ENCODE peak calls at places on chromosome 17, in five cellular contexts. V is stomach, C is HCT116, D is heart right ventricle, E is IMR-90. G is an unnamed sample.

GRCh38 chr17:54935487-54935886 is 33.0 kb downstream of the COX11 start:
- DNase-seq in C (no peak), D (no peak), E (no peak), V (no peak), G (no peak)

GRCh38 chr17:410674-411401 is 58.2 kb upstream of the RPH3AL start:
- DNase-seq in D (no peak), E (peak), C (no peak), V (no peak), G (peak)

GRCh38 chr17:64343833-64344637 is 46.6 kb downstream of the PECAM1 start:
- DNase-seq in D (peak), V (peak), E (peak), C (no peak), G (peak)

GRCh38 chr17:58378895-58379824 is 27.2 kb upstream of the SUPT4H1 start:
- DNase-seq in C (no peak), V (no peak), D (no peak), E (no peak), G (no peak)

GRCh38 chr17:45387739-45388138 is 44.9 kb downstream of the ARHGAP27 start:
- DNase-seq in C (no peak), V (no peak), D (no peak), E (no peak), G (no peak)

GRCh38 chr17:19338031-19338990 is 24.2 kb downstream of the B9D1 start:
- DNase-seq in C (no peak), D (peak), E (peak), V (peak), G (peak)

GRCh38 chr17:42131971-42132370 is 9.4 kb downstream of the HSPB9 start:
- DNase-seq in C (no peak), V (no peak), D (no peak), E (peak), G (peak)

GRCh38 chr17:7835818-7836595 is 2.0 kb downstream of the KDM6B start:
- DNase-seq in C (no peak), V (peak), E (peak), D (peak), G (peak)

GRCh38 chr17:32483451-32484019 is 3.3 kb upstream of the CDK5R1 start:
- DNase-seq in E (peak), C (no peak), D (peak), V (peak), G (peak)

GRCh38 chr17:48522031-48522593 is 8.7 kb downstream of the HOXB1 start:
- DNase-seq in D (no peak), C (no peak), E (peak), V (no peak), G (no peak)

GRCh38 chr17:74031314-74032080 is 172.0 kb upstream of the RPL38 start:
- DNase-seq in D (no peak), C (no peak), E (no peak), V (no peak), G (no peak)

GRCh38 chr17:82848022-82848592 is 8.3 kb upstream of the ZNF750 start:
- DNase-seq in D (no peak), E (peak), V (peak), C (no peak), G (peak)

GRCh38 chr17:43581581-43581980 is 35.4 kb upstream of the ETV4 start:
- DNase-seq in C (no peak), V (no peak), E (no peak), D (no peak), G (no peak)

GRCh38 chr17:5352681-5353289 is 66.7 kb downstream of the NUP88 start:
- DNase-seq in D (no peak), C (no peak), E (no peak), V (no peak), G (no peak)

GRCh38 chr17:7307686-7308624 is 527 bp downstream of the EIF5A start:
- DNase-seq in C (no peak), V (peak), D (no peak), E (peak), G (peak)

GRCh38 chr17:17154981-17155380 is 51.2 kb downstream of the PLD6 start:
- DNase-seq in E (no peak), D (no peak), C (no peak), V (no peak), G (no peak)

GRCh38 chr17:80663783-80664206 is 119.2 kb downstream of the RPTOR start:
- DNase-seq in D (no peak), C (no peak), V (no peak), E (peak), G (peak)

GRCh38 chr17:77465358-77466041 is 324.7 kb downstream of the SEC14L1 start:
- DNase-seq in D (peak), V (peak), C (no peak), E (peak), G (peak)

GRCh38 chr17:34474706-34475105 is 104.7 kb upstream of the TMEM132E start:
- DNase-seq in V (no peak), E (no peak), D (no peak), C (no peak), G (no peak)

GRCh38 chr17:56185905-56186783 is 32.9 kb downstream of the ANKFN1 start:
- DNase-seq in D (no peak), V (no peak), C (no peak), E (peak), G (peak)

GRCh38 chr17:5667871-5668270 is 83.6 kb upstream of the NLRP1 start:
- DNase-seq in V (no peak), C (peak), D (no peak), E (no peak), G (no peak)

GRCh38 chr17:41448506-41448905 is 7.7 kb upstream of the KRT38 start:
- DNase-seq in C (no peak), D (no peak), E (no peak), V (no peak), G (no peak)

GRCh38 chr17:81223758-81224122 is 975 bp upstream of the CEP131 start:
- DNase-seq in V (no peak), E (no peak), D (no peak), C (no peak), G (no peak)

GRCh38 chr17:58531661-58532554 is 17.5 kb upstream of the MTMR4 start:
- DNase-seq in D (peak), E (peak), V (peak), C (no peak), G (peak)

GRCh38 chr17:8345052-8345690 is 5.5 kb downstream of the ODF4 start:
- DNase-seq in V (no peak), D (no peak), C (no peak), E (no peak), G (no peak)

GRCh38 chr17:72580321-72581127 is 459.7 kb downstream of the SOX9 start:
- DNase-seq in E (no peak), V (peak), D (no peak), C (no peak), G (no peak)

GRCh38 chr17:77666480-77666879 is 292.0 kb upstream of the TNRC6C start:
- DNase-seq in E (no peak), V (no peak), C (no peak), D (no peak), G (no peak)

GRCh38 chr17:82876149-82876548 is 36.3 kb upstream of the ZNF750 start:
- DNase-seq in C (no peak), D (no peak), V (no peak), E (peak), G (peak)

GRCh38 chr17:77542551-77543490 is 402.1 kb downstream of the SEC14L1 start:
- DNase-seq in E (peak), V (peak), C (peak), D (peak), G (peak)

GRCh38 chr17:82414548-82415281 is 3.4 kb upstream of the HEXD start:
- DNase-seq in D (peak), E (peak), V (peak), C (peak), G (peak)

GRCh38 chr17:57955183-57955952 is at the start of gene CUEDC1:
- DNase-seq in E (peak), V (peak), D (peak), C (no peak), G (peak)

GRCh38 chr17:81330884-81331245 is 35.8 kb upstream of the SLC38A10 start:
- DNase-seq in E (no peak), D (no peak), C (no peak), V (no peak), G (no peak)

GRCh38 chr17:42778570-42778969 is 1.8 kb upstream of the WNK4 start:
- DNase-seq in D (no peak), E (no peak), V (no peak), C (no peak), G (no peak)

GRCh38 chr17:71427801-71428200 is 693.0 kb upstream of the SOX9 start:
- DNase-seq in V (no peak), C (no peak), E (no peak), D (no peak), G (no peak)

GRCh38 chr17:66445229-66445628 is 142.8 kb downstream of the PRKCA start:
- DNase-seq in C (no peak), D (no peak), E (no peak), V (no peak), G (peak)

GRCh38 chr17:66444001-66444400 is 141.6 kb downstream of the PRKCA start:
- DNase-seq in V (no peak), D (no peak), E (no peak), C (no peak), G (no peak)

GRCh38 chr17:66441012-66441703 is 138.7 kb downstream of the PRKCA start:
- DNase-seq in D (no peak), C (no peak), E (no peak), V (no peak), G (no peak)

GRCh38 chr17:66446419-66446818 is 144.0 kb downstream of the PRKCA start:
- DNase-seq in V (no peak), D (no peak), C (no peak), E (no peak), G (no peak)

DNA sequence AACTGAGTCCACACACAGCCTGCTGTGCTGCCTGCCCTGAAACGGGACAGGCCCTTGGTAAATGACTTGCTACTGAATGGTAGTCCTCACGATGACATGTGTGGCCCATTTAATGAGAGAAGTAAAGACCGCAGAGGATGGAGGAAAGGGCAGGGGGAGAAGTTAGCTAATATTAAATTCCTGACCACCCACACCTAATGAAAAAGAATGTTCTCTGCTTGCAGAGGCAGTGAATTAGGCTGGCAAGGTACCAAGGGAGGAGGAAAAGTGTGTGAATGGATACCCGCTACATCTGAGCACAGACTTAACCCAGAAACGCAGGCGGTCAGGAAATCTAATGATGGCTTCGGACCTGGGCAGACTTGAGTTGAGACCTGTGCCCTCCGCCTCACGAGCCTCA is 141.2 kb downstream of the PRKCA start:
- DNase-seq in E (no peak), V (no peak), C (no peak), D (no peak), G (no peak)
- H3K4me3 ChIP-seq in E (no peak), V (no peak), C (no peak), D (no peak), G (no peak)

GRCh38 chr17:50613596-50613995 is 21.1 kb upstream of the ABCC3 start:
- DNase-seq in V (no peak), E (no peak), C (no peak), D (no peak), G (no peak)
- TF ChIP-seq CTCF in V (no peak), E (no peak), C (no peak), D (peak), G (no peak)

DNA sequence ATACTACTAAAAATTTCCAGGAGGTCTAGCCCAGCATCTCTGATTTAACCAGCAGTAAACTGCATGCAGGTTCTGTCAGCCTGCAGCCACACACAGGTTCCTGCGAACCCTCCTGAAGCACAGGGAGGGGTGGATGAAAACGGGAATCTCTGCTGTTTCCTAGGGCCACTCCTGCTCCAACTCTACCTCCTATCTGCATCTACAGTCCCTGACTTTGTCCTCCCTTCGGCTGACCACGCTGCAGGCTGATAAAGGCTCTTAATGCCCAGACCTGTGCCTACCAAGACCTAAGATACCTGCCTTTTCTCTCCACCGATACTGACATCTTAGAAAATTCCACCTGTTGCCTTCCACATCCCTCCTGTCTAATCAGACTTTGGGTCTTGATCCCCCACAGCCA is 50.2 kb downstream of the CYTH1 start:
- DNase-seq in E (no peak), V (no peak), C (no peak), D (no peak), G (no peak)
- H3K4me3 ChIP-seq in E (no peak), V (no peak), C (no peak), D (no peak), G (no peak)

GRCh38 chr17:28911411-28912045 is 8.6 kb upstream of the DHRS13 start:
- DNase-seq in V (no peak), E (no peak), C (no peak), D (no peak), G (no peak)

GRCh38 chr17:28912938-28913333 is 10.1 kb upstream of the DHRS13 start:
- DNase-seq in C (no peak), E (no peak), D (no peak), V (no peak), G (no peak)

GRCh38 chr17:28910534-28910933 is 7.7 kb upstream of the DHRS13 start:
- DNase-seq in C (no peak), E (no peak), V (no peak), D (no peak), G (no peak)

GRCh38 chr17:28908640-28909098 is 5.8 kb upstream of the DHRS13 start:
- DNase-seq in V (no peak), D (peak), E (peak), C (no peak), G (peak)

DNA sequence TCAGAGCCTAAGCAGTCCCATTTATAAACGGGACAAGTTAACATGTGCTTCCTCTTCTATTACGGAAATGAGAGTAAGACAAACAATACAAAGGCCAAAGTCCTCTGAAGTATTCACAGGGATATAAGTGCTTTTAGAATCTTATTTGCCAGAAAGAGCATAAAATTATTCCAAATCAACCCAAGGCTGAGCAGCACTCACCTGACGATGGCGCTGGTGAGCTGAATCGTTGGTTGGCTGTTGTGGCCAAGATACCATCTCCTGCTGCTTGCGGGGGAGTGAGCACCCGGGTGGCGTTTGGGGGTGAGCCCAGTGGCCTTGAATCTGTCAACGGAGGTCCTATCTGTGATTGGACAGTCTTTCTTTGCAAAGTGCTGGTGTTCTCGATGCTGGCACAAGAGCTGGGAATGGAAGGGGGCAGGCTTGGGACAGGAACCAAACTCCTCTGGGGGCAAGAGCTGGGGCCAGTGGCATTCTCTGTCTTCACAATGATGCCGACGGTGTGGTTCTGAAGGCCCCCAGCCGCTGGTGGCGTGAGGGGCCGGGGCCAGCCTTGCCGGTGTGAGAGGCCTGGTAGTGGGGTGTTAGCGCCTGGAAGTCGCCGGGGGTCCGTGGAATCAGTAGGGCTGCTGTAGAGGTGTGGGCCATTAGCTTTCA is 9.5 kb upstream of the DHRS13 start:
- DNase-seq in V (no peak), C (no peak), E (no peak), D (no peak), G (no peak)
- TF ChIP-seq CTCF in V (no peak), C (no peak), E (peak), D (peak), G (peak)

GRCh38 chr17:37410357-37410756 is 3.7 kb downstream of the TADA2A start:
- DNase-seq in V (no peak), D (no peak), E (peak), C (no peak), G (no peak)
- H3K4me3 ChIP-seq in V (no peak), D (no peak), E (no peak), C (no peak), G (no peak)

GRCh38 chr17:10089221-10089799 is 109.1 kb downstream of the GAS7 start:
- DNase-seq in D (no peak), V (no peak), C (no peak), E (peak), G (no peak)

GRCh38 chr17:10092595-10092994 is 105.8 kb downstream of the GAS7 start:
- DNase-seq in V (no peak), D (no peak), E (no peak), C (no peak), G (no peak)

GRCh38 chr17:10088444-10088843 is 110.0 kb downstream of the GAS7 start:
- DNase-seq in D (no peak), E (no peak), C (no peak), V (no peak), G (no peak)

GRCh38 chr17:10087333-10087732 is 111.1 kb downstream of the GAS7 start:
- DNase-seq in E (no peak), D (no peak), V (no peak), C (no peak), G (no peak)

GRCh38 chr17:10091051-10091450 is 107.4 kb downstream of the GAS7 start:
- DNase-seq in C (no peak), D (no peak), E (no peak), V (no peak), G (peak)
- TF ChIP-seq CTCF in C (no peak), D (no peak), E (no peak), V (no peak), G (no peak)

DNA sequence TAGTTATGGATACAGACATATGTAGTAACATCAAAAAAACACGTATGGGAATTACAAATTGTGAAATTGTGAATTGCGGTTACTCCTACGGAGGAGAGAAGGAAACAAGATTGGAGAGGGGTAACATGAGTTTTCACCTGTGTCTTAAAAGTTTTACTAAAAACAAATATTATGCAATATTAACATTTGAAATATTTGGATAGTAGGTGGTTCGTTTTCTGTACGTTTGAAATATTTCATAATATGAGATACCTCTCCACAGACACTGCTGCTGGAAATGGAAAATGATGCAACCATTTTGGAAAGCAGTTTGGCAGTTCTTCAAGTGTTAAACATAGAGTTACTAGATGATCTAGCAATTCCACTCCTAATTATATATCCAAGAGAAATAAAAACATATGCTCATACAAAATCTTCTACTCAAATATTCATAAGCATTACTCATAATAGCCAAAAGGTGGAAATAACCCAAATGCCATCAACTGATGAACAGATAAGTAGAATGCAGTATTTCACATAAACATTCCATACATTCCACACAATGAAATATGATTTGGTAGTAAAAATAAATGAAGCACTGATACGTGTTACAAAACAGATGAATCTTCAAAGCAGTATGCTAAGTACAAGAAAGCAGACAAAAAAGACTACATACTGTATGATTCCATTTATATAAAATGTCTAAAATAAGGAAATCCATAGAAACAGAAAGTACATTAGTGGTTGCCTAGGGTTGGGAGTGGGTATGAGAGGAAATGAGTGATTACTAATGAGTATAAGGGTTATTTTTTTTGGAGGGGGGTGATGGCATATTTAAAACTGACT is 40.8 kb upstream of the ABCA10 start:
- DNase-seq in V (no peak), E (peak), D (peak), C (no peak), G (peak)
- H3K4me3 ChIP-seq in V (no peak), E (no peak), D (no peak), C (no peak), G (no peak)

GRCh38 chr17:40301315-40301714 is 7.7 kb upstream of the RARA start:
- DNase-seq in C (no peak), D (no peak), V (peak), E (no peak), G (no peak)
- TF ChIP-seq CTCF in C (peak), D (peak), V (peak), E (peak), G (no peak)

DNA sequence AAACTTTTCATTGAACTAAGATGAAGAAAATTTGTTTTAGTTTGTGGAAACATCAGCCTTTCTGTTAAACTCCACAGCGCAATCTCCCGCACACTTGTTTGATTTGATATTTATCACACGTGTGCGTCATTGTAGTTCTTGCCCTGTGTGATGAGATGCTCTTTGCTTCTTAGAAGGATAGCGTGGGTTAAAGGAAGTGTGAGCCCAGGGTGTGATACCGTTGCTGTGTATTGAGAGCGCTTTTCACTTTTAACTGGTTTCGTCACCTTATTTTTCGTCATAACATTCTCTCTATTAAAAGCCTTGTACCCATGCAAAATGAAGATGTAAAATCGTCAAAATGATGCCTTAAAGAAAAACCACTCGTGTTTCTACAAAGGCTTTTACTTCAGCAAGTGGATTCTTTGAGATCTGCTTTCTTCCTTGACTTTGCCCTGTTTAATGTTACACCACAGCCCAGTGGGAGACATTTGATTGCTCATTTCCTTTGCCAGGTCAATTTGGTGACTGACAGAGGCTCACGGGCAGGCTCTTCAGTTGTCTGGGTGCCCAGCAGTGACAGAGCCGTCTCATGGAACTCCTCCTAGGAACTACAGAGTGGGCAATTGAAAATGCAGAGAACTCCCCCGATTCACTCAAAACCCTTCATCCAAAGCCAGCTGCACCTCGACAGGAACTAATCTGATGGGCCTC is 61.1 kb downstream of the RPA1 start:
- DNase-seq in C (no peak), D (no peak), E (no peak), V (no peak), G (no peak)
- H3K4me3 ChIP-seq in C (no peak), D (no peak), E (no peak), V (no peak), G (no peak)

GRCh38 chr17:51857052-51857593 is 301.4 kb downstream of the CA10 start:
- DNase-seq in V (no peak), C (no peak), E (no peak), D (no peak), G (no peak)
- TF ChIP-seq CTCF in V (no peak), C (no peak), E (no peak), D (no peak), G (no peak)